ENCODE peak calls at places on chromosome X, in six cellular contexts. One of them, this sample, is unnamed.

GRCh38 chrX:7568130-7568529 is 274.8 kb upstream of the VCX start:
- DNase-seq in mesenchymal stem cell: no peak
- DNase-seq in H9: no peak
- DNase-seq in IMR-90: no peak
- DNase-seq in mesendoderm: no peak
- DNase-seq in H1: no peak
- DNase-seq in this sample: no peak

GRCh38 chrX:4710618-4711433 is 997.4 kb upstream of the PRKX start:
- DNase-seq in mesenchymal stem cell: no peak
- DNase-seq in H9: peak
- DNase-seq in IMR-90: no peak
- DNase-seq in mesendoderm: peak
- DNase-seq in H1: no peak
- DNase-seq in this sample: no peak

GRCh38 chrX:44012484-44013096 is 39.4 kb upstream of the NDP start:
- DNase-seq in mesenchymal stem cell: peak
- DNase-seq in H9: no peak
- DNase-seq in IMR-90: peak
- DNase-seq in mesendoderm: no peak
- DNase-seq in H1: no peak
- DNase-seq in this sample: no peak

GRCh38 chrX:83101961-83102360 is 406.1 kb upstream of the POU3F4 start:
- DNase-seq in mesenchymal stem cell: no peak
- DNase-seq in H9: no peak
- DNase-seq in IMR-90: no peak
- DNase-seq in mesendoderm: no peak
- DNase-seq in H1: no peak
- DNase-seq in this sample: no peak

GRCh38 chrX:153864561-153865320 is 21.2 kb downstream of the L1CAM start:
- DNase-seq in mesenchymal stem cell: no peak
- DNase-seq in H9: no peak
- DNase-seq in IMR-90: no peak
- DNase-seq in mesendoderm: no peak
- DNase-seq in H1: no peak
- DNase-seq in this sample: no peak

GRCh38 chrX:10634681-10635161 is 14.3 kb upstream of the MID1 start:
- DNase-seq in mesenchymal stem cell: peak
- DNase-seq in H9: no peak
- DNase-seq in IMR-90: peak
- DNase-seq in mesendoderm: peak
- DNase-seq in H1: no peak
- DNase-seq in this sample: no peak

GRCh38 chrX:132876509-132876837 is 82.0 kb downstream of the HS6ST2 start:
- DNase-seq in mesenchymal stem cell: peak
- DNase-seq in H9: peak
- DNase-seq in IMR-90: no peak
- DNase-seq in mesendoderm: peak
- DNase-seq in H1: peak
- DNase-seq in this sample: no peak

GRCh38 chrX:10722804-10723364 is 102.5 kb upstream of the MID1 start:
- DNase-seq in mesenchymal stem cell: peak
- DNase-seq in H9: peak
- DNase-seq in IMR-90: peak
- DNase-seq in mesendoderm: peak
- DNase-seq in H1: peak
- DNase-seq in this sample: peak

DNA sequence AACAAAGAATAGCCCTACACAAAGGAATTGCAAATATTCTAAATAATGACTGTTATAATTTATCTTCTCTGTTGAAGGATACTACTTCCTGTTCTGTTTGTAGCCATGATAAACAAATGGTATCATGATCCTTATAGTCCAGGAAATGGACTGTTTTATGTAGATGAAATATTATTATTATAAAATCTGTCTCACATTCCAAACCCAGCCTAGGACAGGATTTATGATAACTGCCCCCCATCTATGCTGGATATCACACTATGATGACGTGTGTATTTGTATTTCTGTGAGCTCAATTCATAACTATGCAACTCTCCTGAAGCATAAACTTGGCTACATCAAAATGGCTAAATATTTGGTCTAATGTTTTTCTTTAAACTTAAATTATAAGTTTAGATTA is 21.3 kb downstream of the DMD start:
- DNase-seq in mesenchymal stem cell: no peak
- DNase-seq in H9: no peak
- DNase-seq in IMR-90: peak
- DNase-seq in mesendoderm: no peak
- DNase-seq in H1: no peak
- DNase-seq in this sample: no peak
- H3K9ac ChIP-seq in mesenchymal stem cell: no peak
- H3K9ac ChIP-seq in H9: no peak
- H3K9ac ChIP-seq in IMR-90: no peak
- H3K9ac ChIP-seq in mesendoderm: no peak
- H3K9ac ChIP-seq in H1: no peak
- H3K9ac ChIP-seq in this sample: no peak

DNA sequence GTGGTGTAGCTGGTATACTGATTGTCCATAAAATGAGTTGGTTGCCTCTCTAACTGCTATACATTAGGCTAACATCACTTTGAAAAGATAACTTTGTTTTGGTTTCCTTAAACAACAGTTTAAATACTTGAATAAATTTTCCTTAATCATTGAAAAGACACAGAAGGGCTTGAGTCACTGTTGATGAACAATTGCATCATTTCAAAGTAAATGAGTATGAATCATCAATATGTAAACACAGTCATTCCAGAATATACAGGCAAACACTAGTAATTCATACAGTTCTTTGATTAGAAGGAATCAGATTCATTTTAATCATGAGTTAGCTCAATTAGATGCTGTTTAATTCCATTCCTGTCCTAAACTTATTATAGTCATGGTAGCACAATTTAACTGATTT is 160.6 kb downstream of the AFF2 start:
- DNase-seq in mesenchymal stem cell: no peak
- DNase-seq in H9: no peak
- DNase-seq in IMR-90: no peak
- DNase-seq in mesendoderm: no peak
- DNase-seq in H1: no peak
- DNase-seq in this sample: no peak
- H2BK15ac ChIP-seq in mesenchymal stem cell: no peak
- H2BK15ac ChIP-seq in H9: no peak
- H2BK15ac ChIP-seq in IMR-90: no peak
- H2BK15ac ChIP-seq in mesendoderm: no peak
- H2BK15ac ChIP-seq in H1: no peak
- H2BK15ac ChIP-seq in this sample: no peak

DNA sequence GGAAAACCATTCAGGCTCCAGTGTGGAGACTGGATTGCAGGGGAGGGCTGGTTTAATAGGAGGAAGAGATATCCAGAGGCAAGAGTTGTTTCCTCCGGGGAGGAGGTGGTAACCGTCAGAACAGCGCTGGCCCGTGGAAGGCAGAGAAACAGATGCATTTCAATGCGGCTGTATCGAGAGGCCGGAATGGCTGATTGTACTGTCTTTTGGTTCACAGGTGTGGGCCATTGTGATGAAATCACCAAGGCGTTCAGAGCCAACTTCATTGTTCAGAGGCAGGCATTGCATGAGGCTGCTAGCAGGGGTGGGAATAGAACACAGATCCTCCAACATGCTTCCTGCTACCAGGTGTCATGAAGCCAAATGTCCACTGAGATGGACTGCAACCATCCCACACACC is 53.0 kb downstream of the SHOX start:
- DNase-seq in mesenchymal stem cell: no peak
- DNase-seq in H9: peak
- DNase-seq in IMR-90: no peak
- DNase-seq in mesendoderm: no peak
- DNase-seq in H1: no peak
- DNase-seq in this sample: no peak
- H3K9ac ChIP-seq in mesenchymal stem cell: no peak
- H3K9ac ChIP-seq in H9: no peak
- H3K9ac ChIP-seq in IMR-90: no peak
- H3K9ac ChIP-seq in mesendoderm: no peak
- H3K9ac ChIP-seq in H1: no peak
- H3K9ac ChIP-seq in this sample: no peak

GRCh38 chrX:8728932-8729331 is 3.0 kb downstream of the ANOS1 start:
- DNase-seq in mesenchymal stem cell: no peak
- DNase-seq in H9: no peak
- DNase-seq in IMR-90: no peak
- DNase-seq in mesendoderm: no peak
- DNase-seq in H1: no peak
- DNase-seq in this sample: no peak

GRCh38 chrX:8721536-8721935 is 10.4 kb downstream of the ANOS1 start:
- DNase-seq in mesenchymal stem cell: no peak
- DNase-seq in H9: peak
- DNase-seq in IMR-90: no peak
- DNase-seq in mesendoderm: peak
- DNase-seq in H1: no peak
- DNase-seq in this sample: no peak

GRCh38 chrX:8726031-8726652 is 5.8 kb downstream of the ANOS1 start:
- DNase-seq in mesenchymal stem cell: peak
- DNase-seq in H9: no peak
- DNase-seq in IMR-90: no peak
- DNase-seq in mesendoderm: peak
- DNase-seq in H1: no peak
- DNase-seq in this sample: no peak

GRCh38 chrX:8724176-8724757 is 7.7 kb downstream of the ANOS1 start:
- DNase-seq in mesenchymal stem cell: no peak
- DNase-seq in H9: peak
- DNase-seq in IMR-90: no peak
- DNase-seq in mesendoderm: peak
- DNase-seq in H1: no peak
- DNase-seq in this sample: no peak
- H2BK15ac ChIP-seq in mesenchymal stem cell: no peak
- H2BK15ac ChIP-seq in H9: no peak
- H2BK15ac ChIP-seq in IMR-90: no peak
- H2BK15ac ChIP-seq in mesendoderm: no peak
- H2BK15ac ChIP-seq in H1: no peak
- H2BK15ac ChIP-seq in this sample: no peak

DNA sequence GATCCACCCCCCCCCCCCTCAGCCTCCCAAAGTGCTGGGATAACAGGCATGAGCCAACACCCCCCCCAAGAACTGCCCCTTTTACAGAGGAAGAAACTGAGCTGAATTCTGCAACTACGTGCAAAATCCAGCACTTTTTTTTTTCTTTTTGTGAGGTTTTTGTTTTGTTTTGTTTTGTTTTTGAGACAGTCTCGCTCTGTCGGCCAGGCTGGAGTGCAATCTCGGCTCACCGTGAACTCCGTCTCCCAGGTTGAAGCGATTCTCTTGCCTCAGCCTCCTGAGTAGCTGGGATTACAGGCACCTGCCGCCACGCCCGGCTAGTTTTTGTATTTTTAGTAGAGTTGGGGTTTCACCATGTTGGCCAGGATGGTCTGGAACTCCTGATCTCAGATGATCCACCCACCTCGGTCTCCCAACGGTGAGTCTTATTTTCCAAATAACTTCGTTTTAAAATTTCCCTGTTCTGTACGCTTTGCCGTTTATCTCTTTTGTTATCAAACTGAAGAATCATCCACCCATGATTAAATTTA is 4.9 kb downstream of the CRLF2 start:
- DNase-seq in mesenchymal stem cell: no peak
- DNase-seq in H9: no peak
- DNase-seq in IMR-90: no peak
- DNase-seq in mesendoderm: no peak
- DNase-seq in H1: no peak
- DNase-seq in this sample: no peak
- H3K9ac ChIP-seq in mesenchymal stem cell: peak
- H3K9ac ChIP-seq in H9: no peak
- H3K9ac ChIP-seq in IMR-90: no peak
- H3K9ac ChIP-seq in mesendoderm: no peak
- H3K9ac ChIP-seq in H1: no peak
- H3K9ac ChIP-seq in this sample: no peak

DNA sequence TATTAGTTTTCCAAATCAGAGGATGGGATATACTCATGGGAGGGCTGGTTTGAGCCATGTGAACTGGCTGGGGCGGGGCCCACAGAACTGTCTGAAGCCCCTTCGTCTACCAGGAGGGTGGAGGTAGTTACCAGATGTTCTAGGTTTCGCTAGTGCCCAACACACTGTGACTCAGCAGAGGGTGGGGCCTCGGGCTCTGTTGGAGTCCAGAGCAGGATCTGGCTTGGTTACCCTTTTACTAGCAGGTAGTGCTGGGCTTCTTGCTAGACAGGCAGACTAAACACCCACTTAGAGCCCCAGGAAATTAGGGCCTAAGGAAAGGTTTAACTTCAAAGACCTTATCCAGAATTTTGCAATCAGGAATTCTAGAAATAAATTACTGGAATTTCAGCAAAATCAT is 56.2 kb upstream of the CHRDL1 start:
- DNase-seq in mesenchymal stem cell: peak
- DNase-seq in H9: no peak
- DNase-seq in IMR-90: peak
- DNase-seq in mesendoderm: peak
- DNase-seq in H1: no peak
- DNase-seq in this sample: no peak
- H2BK15ac ChIP-seq in mesenchymal stem cell: no peak
- H2BK15ac ChIP-seq in H9: no peak
- H2BK15ac ChIP-seq in IMR-90: no peak
- H2BK15ac ChIP-seq in mesendoderm: no peak
- H2BK15ac ChIP-seq in H1: no peak
- H2BK15ac ChIP-seq in this sample: no peak

This sample was measured in neuronal stem cell.